ENCODE peak calls at places on chromosomes 13 and 19, in five cellular contexts. W is CD8-positive, alpha-beta memory T cell; G is activated T-cell treated with anti-CD3 and anti-CD28 coated beads for 1 hour; I is neural crest cell; B is choroid plexus epithelial cell. K is an unnamed sample.

GRCh38 chr19:27392027-27392632 is 1820.8 kb downstream of the UQCRFS1 start:
- DNase-seq in B (no peak), W (no peak), I (no peak), G (no peak), K (no peak)

GRCh38 chr19:49857061-49857833 is 6.3 kb downstream of the PTOV1 start:
- DNase-seq in I (no peak), W (no peak), B (no peak), G (no peak), K (no peak)

GRCh38 chr13:79770056-79770455 is 289.1 kb downstream of the NDFIP2 start:
- DNase-seq in I (no peak), B (no peak), W (no peak), G (no peak), K (no peak)

GRCh38 chr19:42275103-42275502 is 6.1 kb downstream of the CIC start:
- DNase-seq in W (no peak), I (no peak), B (no peak), G (no peak), K (no peak)

GRCh38 chr13:35961461-35962220 is 169.5 kb downstream of the DCLK1 start:
- DNase-seq in G (no peak), W (no peak), B (peak; percentile 40), I (no peak), K (no peak)

GRCh38 chr19:49114630-49115363 is 627 bp downstream of the LIN7B start:
- DNase-seq in G (peak; percentile 37), W (peak; percentile 14), I (peak; percentile 57), B (peak; percentile 66), K (peak; percentile 45)

GRCh38 chr19:16830679-16831078 is 1.5 kb downstream of the SIN3B start:
- DNase-seq in B (peak; percentile 77), W (no peak), G (no peak), I (no peak), K (no peak)

GRCh38 chr13:28564030-28564429 is 69.1 kb upstream of the FLT1 start:
- DNase-seq in W (no peak), I (no peak), B (no peak), G (no peak), K (no peak)

GRCh38 chr13:31044658-31045620 is 112.5 kb downstream of the TEX26 start:
- DNase-seq in W (no peak), I (no peak), G (no peak), B (no peak), K (no peak)

GRCh38 chr13:50529154-50529882 is 314.2 kb downstream of the DLEU7 start:
- DNase-seq in B (peak; percentile 97), G (no peak), I (no peak), W (no peak), K (no peak)

GRCh38 chr13:45873491-45874360 is 22.2 kb upstream of the SIAH3 start:
- DNase-seq in B (peak; percentile 21), G (no peak), W (no peak), I (no peak), K (no peak)

GRCh38 chr19:49847731-49848696 is 2.9 kb upstream of the PTOV1 start:
- DNase-seq in G (no peak), I (no peak), B (peak; percentile 93), W (no peak), K (no peak)

GRCh38 chr13:20349564-20350379 is 117.7 kb upstream of the GJB6 start:
- DNase-seq in I (no peak), B (no peak), W (no peak), G (no peak), K (no peak)

GRCh38 chr13:99406799-99407201 is 94.5 kb upstream of the TM9SF2 start:
- DNase-seq in W (no peak), B (peak; percentile 25), G (no peak), I (no peak), K (no peak)

GRCh38 chr19:4365791-4366665 is 22.7 kb downstream of the MPND start:
- DNase-seq in I (no peak), B (no peak), W (no peak), G (no peak), K (no peak)

GRCh38 chr19:17170538-17171297 is 44.4 kb upstream of the USE1 start:
- DNase-seq in W (no peak), B (peak; percentile 16), G (no peak), I (no peak), K (no peak)

GRCh38 chr13:93847162-93847561 is 620.6 kb downstream of the GPC6 start:
- DNase-seq in G (no peak), I (no peak), B (peak; percentile 83), W (no peak), K (no peak)

GRCh38 chr19:1151917-1152601 is 22.0 kb downstream of the SBNO2 start:
- DNase-seq in W (no peak), I (no peak), B (no peak), G (no peak), K (no peak)

GRCh38 chr13:32264407-32264806 is 50.8 kb downstream of the ZAR1L start:
- DNase-seq in G (no peak), B (peak; percentile 66), I (no peak), W (no peak), K (no peak)

GRCh38 chr19:41232686-41233085 is 13.7 kb downstream of the AXL start:
- DNase-seq in B (no peak), I (no peak), G (no peak), W (no peak), K (no peak)

GRCh38 chr13:97659602-97660001 is 225.6 kb downstream of the RAP2A start:
- DNase-seq in G (no peak), B (peak; percentile 59), W (no peak), I (no peak), K (no peak)

GRCh38 chr19:58279042-58279924 is 528 bp downstream of the ZNF8 start:
- DNase-seq in G (peak; percentile 23), B (peak; percentile 80), W (peak; percentile 35), I (peak; percentile 70), K (peak; percentile 15)

GRCh38 chr19:8526345-8527062 is 12.5 kb upstream of the ZNF414 start:
- DNase-seq in G (no peak), B (peak; percentile 93), W (no peak), I (peak; percentile 96), K (no peak)

GRCh38 chr19:56760842-56761241 is 79.7 kb downstream of the PEG3 start:
- DNase-seq in B (no peak), G (no peak), I (no peak), W (no peak), K (no peak)